ENCODE peak calls at places on chromosomes 4 and X, in four cellular contexts. One of them, this sample, is unnamed.

GRCh38 chrX:72120798-72121197 is 10.9 kb downstream of the RTL5 start:
- DNase-seq in H1: no peak
- DNase-seq in AG04450: no peak
- DNase-seq in pancreas: no peak
- DNase-seq in this sample: no peak

GRCh38 chr4:187118731-187119130 is 395.1 kb upstream of the FAT1 start:
- DNase-seq in H1: no peak
- DNase-seq in AG04450: no peak
- DNase-seq in pancreas: no peak
- DNase-seq in this sample: no peak

GRCh38 chr4:42411803-42412202 is 14.5 kb downstream of the SHISA3 start:
- DNase-seq in H1: no peak
- DNase-seq in AG04450: no peak
- DNase-seq in pancreas: no peak
- DNase-seq in this sample: no peak

GRCh38 chrX:30666094-30666493 is 12.9 kb downstream of the GK start:
- DNase-seq in H1: no peak
- DNase-seq in AG04450: no peak
- DNase-seq in pancreas: no peak
- DNase-seq in this sample: no peak

GRCh38 chr4:57214654-57215411 is 104.6 kb upstream of the IGFBP7 start:
- DNase-seq in H1: no peak
- DNase-seq in AG04450: no peak
- DNase-seq in pancreas: no peak
- DNase-seq in this sample: no peak

GRCh38 chr4:186475202-186475601 is 80.2 kb downstream of the MTNR1A start:
- DNase-seq in H1: no peak
- DNase-seq in AG04450: no peak
- DNase-seq in pancreas: no peak
- DNase-seq in this sample: no peak

GRCh38 chr4:148369919-148370318 is 72.3 kb downstream of the NR3C2 start:
- DNase-seq in H1: no peak
- DNase-seq in AG04450: no peak
- DNase-seq in pancreas: no peak
- DNase-seq in this sample: no peak

GRCh38 chrX:48003367-48003757 is 427 bp downstream of the ZNF182 start:
- DNase-seq in H1: no peak
- DNase-seq in AG04450: no peak
- DNase-seq in pancreas: peak
- DNase-seq in this sample: no peak

GRCh38 chr4:41882622-41883347 is 52.4 kb upstream of the TMEM33 start:
- DNase-seq in H1: peak
- DNase-seq in AG04450: no peak
- DNase-seq in pancreas: no peak
- DNase-seq in this sample: no peak

GRCh38 chr4:2378408-2378807 is 40.0 kb downstream of the ZFYVE28 start:
- DNase-seq in H1: no peak
- DNase-seq in AG04450: no peak
- DNase-seq in pancreas: no peak
- DNase-seq in this sample: no peak

GRCh38 chr4:2377241-2377640 is 41.2 kb downstream of the ZFYVE28 start:
- DNase-seq in H1: no peak
- DNase-seq in AG04450: no peak
- DNase-seq in pancreas: no peak
- DNase-seq in this sample: no peak

GRCh38 chr4:2384245-2384644 is 34.2 kb downstream of the ZFYVE28 start:
- DNase-seq in H1: no peak
- DNase-seq in AG04450: no peak
- DNase-seq in pancreas: no peak
- DNase-seq in this sample: no peak

GRCh38 chr4:2375427-2375826 is 43.0 kb downstream of the ZFYVE28 start:
- DNase-seq in H1: no peak
- DNase-seq in AG04450: no peak
- DNase-seq in pancreas: no peak
- DNase-seq in this sample: no peak

GRCh38 chr4:2378898-2379297 is 39.5 kb downstream of the ZFYVE28 start:
- DNase-seq in H1: no peak
- DNase-seq in AG04450: no peak
- DNase-seq in pancreas: no peak
- DNase-seq in this sample: no peak
- TF ChIP-seq CTCF in H1: no peak
- TF ChIP-seq CTCF in AG04450: no peak
- TF ChIP-seq CTCF in pancreas: no peak
- TF ChIP-seq CTCF in this sample: no peak

DNA sequence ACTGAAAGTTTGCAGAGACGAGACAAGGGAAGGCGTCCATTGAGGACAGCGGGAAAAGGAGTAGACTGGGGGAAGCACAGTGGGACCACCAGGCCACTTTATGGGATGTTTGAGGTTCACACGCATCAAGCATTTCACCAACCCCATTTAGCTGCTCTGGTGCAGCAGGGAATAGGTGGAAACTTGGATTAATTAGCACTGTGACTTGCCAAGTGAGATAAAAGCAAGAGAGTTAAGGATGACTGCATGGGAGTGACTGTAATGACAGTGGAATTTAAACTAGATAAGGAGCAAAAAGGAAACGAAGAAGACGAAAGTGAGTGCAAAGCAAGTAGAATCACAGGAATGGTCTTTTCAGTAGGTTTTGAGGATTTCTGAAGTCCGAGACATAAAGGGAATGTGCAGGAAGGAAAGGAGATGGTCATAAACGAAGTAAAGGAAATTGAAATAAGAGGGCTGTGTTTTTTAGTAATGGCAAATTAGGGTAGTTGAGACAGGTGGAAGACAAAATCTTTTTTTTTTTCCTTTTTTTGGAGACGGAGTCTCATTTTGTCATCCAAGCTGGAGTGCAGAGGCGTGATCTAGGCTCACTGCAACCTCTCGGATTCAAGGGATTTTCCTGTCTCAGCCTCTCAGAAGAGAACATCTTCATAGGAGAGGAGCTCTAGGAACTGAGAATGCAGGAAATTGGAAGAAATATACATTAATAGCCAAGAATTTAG is 119.0 kb upstream of the MAP9 start:
- DNase-seq in H1: no peak
- DNase-seq in AG04450: no peak
- DNase-seq in pancreas: no peak
- DNase-seq in this sample: no peak
- H3K4me3 ChIP-seq in H1: no peak
- H3K4me3 ChIP-seq in AG04450: no peak
- H3K4me3 ChIP-seq in pancreas: no peak
- H3K4me3 ChIP-seq in this sample: no peak

GRCh38 chr4:124515591-124515990 is 196.9 kb downstream of the ANKRD50 start:
- DNase-seq in H1: no peak
- DNase-seq in AG04450: no peak
- DNase-seq in pancreas: no peak
- DNase-seq in this sample: no peak
- TF ChIP-seq CTCF in H1: peak
- TF ChIP-seq CTCF in AG04450: no peak
- TF ChIP-seq CTCF in pancreas: no peak
- TF ChIP-seq CTCF in this sample: no peak

GRCh38 chr4:30724217-30724616 is 4.0 kb downstream of the PCDH7 start:
- DNase-seq in H1: no peak
- DNase-seq in AG04450: no peak
- DNase-seq in pancreas: no peak
- DNase-seq in this sample: no peak

GRCh38 chr4:30726090-30726668 is 6.0 kb downstream of the PCDH7 start:
- DNase-seq in H1: no peak
- DNase-seq in AG04450: no peak
- DNase-seq in pancreas: no peak
- DNase-seq in this sample: no peak

GRCh38 chr4:30722916-30723270 is 2.7 kb downstream of the PCDH7 start:
- DNase-seq in H1: peak
- DNase-seq in AG04450: no peak
- DNase-seq in pancreas: no peak
- DNase-seq in this sample: no peak

GRCh38 chr4:30727409-30727808 is 7.2 kb downstream of the PCDH7 start:
- DNase-seq in H1: no peak
- DNase-seq in AG04450: no peak
- DNase-seq in pancreas: no peak
- DNase-seq in this sample: no peak

DNA sequence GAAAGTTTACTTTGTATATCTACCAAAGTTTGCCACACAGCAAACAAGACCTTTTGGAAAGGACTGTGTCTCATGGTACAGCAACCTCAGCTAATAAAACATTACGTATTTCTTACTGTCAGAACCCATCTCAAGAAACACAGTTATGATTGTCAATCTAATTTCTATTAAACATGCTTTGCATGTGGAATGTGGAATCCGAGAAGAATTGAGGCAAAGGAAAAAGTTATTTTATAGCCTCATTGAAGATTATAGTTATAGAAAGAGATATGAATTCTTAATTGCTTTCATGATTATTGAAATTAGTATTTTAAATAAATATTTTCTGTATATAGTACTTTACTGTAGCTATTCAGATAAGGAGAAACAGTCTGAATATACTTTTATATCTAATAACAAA is 5.4 kb downstream of the PCDH7 start:
- DNase-seq in H1: no peak
- DNase-seq in AG04450: no peak
- DNase-seq in pancreas: no peak
- DNase-seq in this sample: no peak
- H3K4me3 ChIP-seq in H1: peak
- H3K4me3 ChIP-seq in AG04450: peak
- H3K4me3 ChIP-seq in pancreas: no peak
- H3K4me3 ChIP-seq in this sample: peak

DNA sequence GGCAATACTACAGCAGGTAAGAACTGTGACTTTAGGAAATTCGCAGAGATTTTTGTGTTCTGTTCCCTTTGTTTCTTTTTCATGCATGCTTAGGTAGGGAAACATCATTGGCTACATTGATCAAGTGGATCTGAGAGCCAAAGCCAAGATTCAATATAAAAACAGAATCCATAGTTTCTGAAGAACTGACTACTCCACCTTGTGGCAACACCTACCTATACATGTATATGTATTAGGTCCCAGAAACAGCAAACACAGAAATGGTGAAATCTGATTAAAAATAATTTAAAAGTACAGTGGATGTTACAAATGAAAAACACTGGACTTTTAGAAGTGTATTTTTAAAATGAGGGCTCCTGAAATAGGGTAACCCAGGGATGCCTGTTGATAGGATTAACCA is 322.6 kb upstream of the MAOA start:
- DNase-seq in H1: no peak
- DNase-seq in AG04450: no peak
- DNase-seq in pancreas: no peak
- DNase-seq in this sample: no peak
- TF ChIP-seq CTCF in H1: no peak
- TF ChIP-seq CTCF in AG04450: no peak
- TF ChIP-seq CTCF in pancreas: no peak
- TF ChIP-seq CTCF in this sample: no peak

This sample was measured in astrocyte of the cerebellum.